ENCODE peak calls at places on chromosomes 6 and 20, in four cellular contexts. One of them, this sample, is unnamed.

GRCh38 chr6:71983131-71983530 is 96.8 kb downstream of the RIMS1 start:
- DNase-seq in activated T-cell treated with anti-CD3 and anti-CD28 coated beads, Interleukin-2, amount 50 U/mL, for 4 hours: no peak
- DNase-seq in T-helper 2 cell: no peak
- DNase-seq in stimulated activated CD8-positive, alpha-beta memory T cell treated with anti-CD3 and anti-CD28 coated beads, Interleukin-15, amount 100 ng/mL, for 24 hours: no peak
- DNase-seq in this sample: no peak

GRCh38 chr6:113447088-113447831 is 409.9 kb upstream of the MARCKS start:
- DNase-seq in activated T-cell treated with anti-CD3 and anti-CD28 coated beads, Interleukin-2, amount 50 U/mL, for 4 hours: no peak
- DNase-seq in T-helper 2 cell: no peak
- DNase-seq in stimulated activated CD8-positive, alpha-beta memory T cell treated with anti-CD3 and anti-CD28 coated beads, Interleukin-15, amount 100 ng/mL, for 24 hours: no peak
- DNase-seq in this sample: no peak

GRCh38 chr6:107032051-107032450 is 4.1 kb downstream of the MTRES1 start:
- DNase-seq in activated T-cell treated with anti-CD3 and anti-CD28 coated beads, Interleukin-2, amount 50 U/mL, for 4 hours: no peak
- DNase-seq in T-helper 2 cell: no peak
- DNase-seq in stimulated activated CD8-positive, alpha-beta memory T cell treated with anti-CD3 and anti-CD28 coated beads, Interleukin-15, amount 100 ng/mL, for 24 hours: no peak
- DNase-seq in this sample: no peak

GRCh38 chr6:139927236-139927635 is 552.8 kb upstream of the CITED2 start:
- DNase-seq in activated T-cell treated with anti-CD3 and anti-CD28 coated beads, Interleukin-2, amount 50 U/mL, for 4 hours: no peak
- DNase-seq in T-helper 2 cell: peak; percentile 9
- DNase-seq in stimulated activated CD8-positive, alpha-beta memory T cell treated with anti-CD3 and anti-CD28 coated beads, Interleukin-15, amount 100 ng/mL, for 24 hours: no peak
- DNase-seq in this sample: no peak

GRCh38 chr6:25054469-25054868 is 118.7 kb upstream of the RIPOR2 start:
- DNase-seq in activated T-cell treated with anti-CD3 and anti-CD28 coated beads, Interleukin-2, amount 50 U/mL, for 4 hours: no peak
- DNase-seq in T-helper 2 cell: peak; percentile 29
- DNase-seq in stimulated activated CD8-positive, alpha-beta memory T cell treated with anti-CD3 and anti-CD28 coated beads, Interleukin-15, amount 100 ng/mL, for 24 hours: no peak
- DNase-seq in this sample: no peak

GRCh38 chr6:133568970-133569889 is 319.7 kb upstream of the TCF21 start:
- DNase-seq in activated T-cell treated with anti-CD3 and anti-CD28 coated beads, Interleukin-2, amount 50 U/mL, for 4 hours: peak; percentile 21
- DNase-seq in T-helper 2 cell: peak; percentile 25
- DNase-seq in stimulated activated CD8-positive, alpha-beta memory T cell treated with anti-CD3 and anti-CD28 coated beads, Interleukin-15, amount 100 ng/mL, for 24 hours: no peak
- DNase-seq in this sample: no peak

GRCh38 chr20:16003310-16003709 is 569.9 kb downstream of the KIF16B start:
- DNase-seq in activated T-cell treated with anti-CD3 and anti-CD28 coated beads, Interleukin-2, amount 50 U/mL, for 4 hours: no peak
- DNase-seq in T-helper 2 cell: no peak
- DNase-seq in stimulated activated CD8-positive, alpha-beta memory T cell treated with anti-CD3 and anti-CD28 coated beads, Interleukin-15, amount 100 ng/mL, for 24 hours: no peak
- DNase-seq in this sample: no peak

GRCh38 chr6:142542704-142543233 is 241.0 kb downstream of the ADGRG6 start:
- DNase-seq in activated T-cell treated with anti-CD3 and anti-CD28 coated beads, Interleukin-2, amount 50 U/mL, for 4 hours: no peak
- DNase-seq in T-helper 2 cell: no peak
- DNase-seq in stimulated activated CD8-positive, alpha-beta memory T cell treated with anti-CD3 and anti-CD28 coated beads, Interleukin-15, amount 100 ng/mL, for 24 hours: no peak
- DNase-seq in this sample: peak; percentile 46

GRCh38 chr6:21033575-21034026 is 499.3 kb downstream of the CDKAL1 start:
- DNase-seq in activated T-cell treated with anti-CD3 and anti-CD28 coated beads, Interleukin-2, amount 50 U/mL, for 4 hours: no peak
- DNase-seq in T-helper 2 cell: no peak
- DNase-seq in stimulated activated CD8-positive, alpha-beta memory T cell treated with anti-CD3 and anti-CD28 coated beads, Interleukin-15, amount 100 ng/mL, for 24 hours: no peak
- DNase-seq in this sample: no peak

GRCh38 chr20:48733296-48733790 is 94.5 kb downstream of the PREX1 start:
- DNase-seq in activated T-cell treated with anti-CD3 and anti-CD28 coated beads, Interleukin-2, amount 50 U/mL, for 4 hours: no peak
- DNase-seq in T-helper 2 cell: peak; percentile 32
- DNase-seq in stimulated activated CD8-positive, alpha-beta memory T cell treated with anti-CD3 and anti-CD28 coated beads, Interleukin-15, amount 100 ng/mL, for 24 hours: no peak
- DNase-seq in this sample: no peak

GRCh38 chr6:106804238-106805016 is 170.1 kb downstream of the CD24 start:
- DNase-seq in activated T-cell treated with anti-CD3 and anti-CD28 coated beads, Interleukin-2, amount 50 U/mL, for 4 hours: no peak
- DNase-seq in T-helper 2 cell: no peak
- DNase-seq in stimulated activated CD8-positive, alpha-beta memory T cell treated with anti-CD3 and anti-CD28 coated beads, Interleukin-15, amount 100 ng/mL, for 24 hours: no peak
- DNase-seq in this sample: no peak

GRCh38 chr6:44222987-44223470 is 366 bp upstream of the SLC29A1 start:
- DNase-seq in activated T-cell treated with anti-CD3 and anti-CD28 coated beads, Interleukin-2, amount 50 U/mL, for 4 hours: no peak
- DNase-seq in T-helper 2 cell: no peak
- DNase-seq in stimulated activated CD8-positive, alpha-beta memory T cell treated with anti-CD3 and anti-CD28 coated beads, Interleukin-15, amount 100 ng/mL, for 24 hours: no peak
- DNase-seq in this sample: no peak

GRCh38 chr6:11197175-11197535 is 35.3 kb downstream of the NEDD9 start:
- DNase-seq in activated T-cell treated with anti-CD3 and anti-CD28 coated beads, Interleukin-2, amount 50 U/mL, for 4 hours: no peak
- DNase-seq in T-helper 2 cell: no peak
- DNase-seq in stimulated activated CD8-positive, alpha-beta memory T cell treated with anti-CD3 and anti-CD28 coated beads, Interleukin-15, amount 100 ng/mL, for 24 hours: no peak
- DNase-seq in this sample: no peak

GRCh38 chr6:34267746-34268145 is 18.9 kb upstream of the SMIM29 start:
- DNase-seq in activated T-cell treated with anti-CD3 and anti-CD28 coated beads, Interleukin-2, amount 50 U/mL, for 4 hours: no peak
- DNase-seq in T-helper 2 cell: no peak
- DNase-seq in stimulated activated CD8-positive, alpha-beta memory T cell treated with anti-CD3 and anti-CD28 coated beads, Interleukin-15, amount 100 ng/mL, for 24 hours: no peak
- DNase-seq in this sample: no peak

This sample was measured in colonic mucosa.